ENCODE peak calls at places on chromosomes 3 and 15, in nine cellular contexts. S, R, B, O, E, M, Y, F and L are unnamed samples.

GRCh38 chr15:68370768-68371151 is 61.2 kb downstream of the ITGA11 start:
- DNase-seq in S (no peak), F (no peak), R (no peak), O (no peak), E (no peak), M (no peak), B (no peak), Y (no peak), L (no peak)

GRCh38 chr15:95326689-95327525 is 1003.6 kb upstream of the NR2F2 start:
- DNase-seq in B (peak), O (no peak), S (no peak), Y (peak), R (no peak), F (peak), M (peak), E (peak), L (no peak)

GRCh38 chr15:92636950-92637481 is 18.6 kb downstream of the FAM174B start:
- DNase-seq in S (no peak), F (peak), R (no peak), Y (peak), E (peak), O (peak), M (peak), B (peak), L (peak)

GRCh38 chr15:101458158-101458895 is 31.2 kb downstream of the PCSK6 start:
- DNase-seq in R (no peak), F (no peak), E (no peak), S (no peak), M (no peak), Y (no peak), O (no peak), B (no peak), L (no peak)

GRCh38 chr3:149701977-149702350 is 44.1 kb upstream of the WWTR1 start:
- DNase-seq in R (no peak), F (no peak), E (no peak), O (no peak), Y (no peak), S (no peak), M (no peak), B (no peak), L (no peak)

GRCh38 chr3:194802125-194802433 is 116.4 kb downstream of the FAM43A start:
- DNase-seq in O (no peak), M (no peak), F (no peak), E (no peak), R (no peak), S (no peak), B (no peak), Y (no peak), L (no peak)

GRCh38 chr15:93246266-93247242 is 157.5 kb upstream of the RGMA start:
- DNase-seq in R (no peak), B (no peak), E (no peak), Y (no peak), S (no peak), M (no peak), F (no peak), O (no peak), L (peak)

GRCh38 chr15:63203451-63204090 is 14.2 kb downstream of the RAB8B start:
- DNase-seq in F (no peak), B (no peak), M (no peak), S (no peak), E (no peak), Y (no peak), R (no peak), O (no peak), L (no peak)

GRCh38 chr3:16551342-16551976 is 38.0 kb upstream of the RFTN1 start:
- DNase-seq in R (no peak), B (no peak), M (no peak), Y (no peak), O (no peak), S (no peak), F (no peak), E (no peak), L (no peak)

GRCh38 chr3:16550305-16550675 is 36.8 kb upstream of the RFTN1 start:
- DNase-seq in S (no peak), B (no peak), Y (no peak), M (no peak), F (no peak), O (no peak), R (no peak), E (peak), L (no peak)

GRCh38 chr3:16552757-16553156 is 39.3 kb upstream of the RFTN1 start:
- DNase-seq in R (no peak), Y (no peak), O (no peak), F (no peak), M (no peak), B (no peak), E (no peak), S (no peak), L (no peak)

GRCh38 chr3:16548721-16549120 is 35.2 kb upstream of the RFTN1 start:
- DNase-seq in M (no peak), R (no peak), F (no peak), B (no peak), O (no peak), S (peak), E (no peak), Y (no peak), L (no peak)

DNA sequence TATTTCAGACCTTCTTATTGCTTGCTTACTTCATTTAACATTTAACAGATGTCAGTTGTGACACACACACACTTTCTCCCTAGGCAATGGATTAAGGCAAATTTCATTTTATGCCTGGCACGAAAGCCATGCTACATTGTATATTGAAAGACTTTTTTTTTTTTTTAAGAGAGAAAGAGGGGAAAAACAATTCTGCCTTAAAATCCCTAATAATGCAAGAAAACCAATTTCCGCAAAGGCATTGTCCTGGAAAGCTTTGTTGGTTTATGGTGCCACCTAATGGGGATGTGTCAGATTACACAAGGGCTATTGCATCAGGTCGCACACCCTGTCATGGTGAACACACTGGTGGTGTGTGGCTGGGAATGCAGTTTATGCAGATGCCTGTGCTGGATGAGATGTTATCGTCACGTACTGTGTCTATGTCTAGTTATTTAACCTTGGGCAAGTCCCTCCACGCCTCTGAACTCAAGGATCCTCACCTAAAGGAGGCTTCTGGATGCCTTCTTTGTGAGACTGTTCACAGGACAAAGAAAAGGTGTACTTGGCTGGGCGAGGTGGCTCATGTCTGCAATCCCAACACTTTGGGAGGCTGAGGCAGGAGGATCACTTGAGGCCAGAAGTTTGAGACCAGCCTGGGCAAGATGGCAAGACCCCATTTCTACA is 37.3 kb upstream of the RFTN1 start:
- DNase-seq in S (peak), F (peak), R (peak), E (peak), Y (peak), O (peak), M (peak), B (peak), L (peak)
- TF ChIP-seq CTCF in S (peak), F (peak), R (peak), E (peak), Y (peak), O (peak), M (peak), B (peak), L (peak)

GRCh38 chr15:37078000-37078399 is 22.3 kb downstream of the MEIS2 start:
- DNase-seq in M (no peak), B (no peak), E (no peak), F (no peak), R (no peak), Y (no peak), S (no peak), O (no peak), L (no peak)
- TF ChIP-seq CTCF in M (no peak), B (no peak), E (no peak), F (no peak), R (no peak), Y (no peak), S (no peak), O (no peak), L (no peak)

DNA sequence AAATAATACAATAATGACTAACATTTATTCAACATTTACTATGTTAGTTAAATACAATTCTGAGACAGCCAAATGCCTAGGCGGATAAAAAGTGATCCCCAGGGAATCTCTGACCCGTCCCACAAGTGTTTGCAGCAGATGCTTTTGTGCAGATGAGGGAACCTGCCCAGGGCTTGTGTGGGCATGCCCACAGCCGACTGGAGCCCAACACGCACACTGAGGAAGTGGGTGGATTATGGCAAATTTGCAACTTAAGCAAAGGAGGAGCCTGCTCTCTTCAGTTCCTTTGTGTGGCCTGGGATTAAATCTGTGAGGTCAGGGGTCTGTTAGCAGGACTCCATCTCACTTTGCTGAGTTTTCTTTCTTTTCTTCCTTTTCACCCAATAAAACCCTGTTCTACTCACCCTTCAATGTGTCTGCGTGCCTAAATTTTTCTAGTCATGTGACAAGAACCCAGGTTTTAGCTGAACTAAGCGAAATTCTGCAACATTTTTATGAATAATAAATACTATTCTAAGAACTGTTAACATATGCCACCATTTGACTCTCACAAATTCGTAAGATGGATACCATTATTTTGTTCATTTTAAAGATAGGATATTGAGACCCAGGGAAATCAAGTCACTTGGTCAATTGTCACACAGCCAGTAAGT is 13.9 kb upstream of the RTP1 start:
- DNase-seq in M (no peak), B (no peak), R (no peak), Y (no peak), O (no peak), E (no peak), F (peak), S (no peak), L (no peak)
- TF ChIP-seq CTCF in M (no peak), B (no peak), R (no peak), Y (no peak), O (no peak), E (no peak), F (no peak), S (no peak), L (no peak)

GRCh38 chr15:52021128-52021671 is 2.2 kb downstream of the MAPK6 start:
- DNase-seq in O (peak), E (peak), Y (peak), R (peak), S (peak), M (peak), B (no peak), F (no peak), L (no peak)

GRCh38 chr15:52019394-52020252 is 604 bp downstream of the MAPK6 start:
- DNase-seq in S (peak), B (peak), Y (peak), M (peak), E (peak), F (peak), R (peak), O (peak), L (peak)

GRCh38 chr15:52020253-52021085 is 1.4 kb downstream of the MAPK6 start:
- DNase-seq in Y (no peak), R (no peak), B (no peak), S (peak), F (no peak), M (no peak), E (no peak), O (no peak), L (no peak)

GRCh38 chr15:52018244-52018643 is 775 bp upstream of the MAPK6 start:
- DNase-seq in M (no peak), E (no peak), R (no peak), F (no peak), B (no peak), O (no peak), Y (no peak), S (no peak), L (no peak)

GRCh38 chr15:52018693-52019393 is at the start of gene MAPK6:
- DNase-seq in O (peak), B (peak), R (peak), F (peak), S (peak), M (peak), Y (peak), E (peak), L (peak)
- TF ChIP-seq CTCF in O (no peak), B (no peak), R (no peak), F (no peak), S (no peak), M (no peak), Y (peak), E (no peak), L (no peak)

GRCh38 chr3:33299395-33300081 is 22.3 kb downstream of the FBXL2 start:
- DNase-seq in E (no peak), R (peak), O (no peak), F (no peak), Y (no peak), S (peak), M (no peak), B (no peak), L (no peak)
- TF ChIP-seq CTCF in E (peak), R (no peak), O (no peak), F (no peak), Y (no peak), S (no peak), M (no peak), B (no peak), L (peak)

GRCh38 chr3:21551019-21551418 is 200.0 kb downstream of the ZNF385D start:
- DNase-seq in B (no peak), O (no peak), E (peak), Y (no peak), R (no peak), F (no peak), M (no peak), S (peak), L (no peak)
- TF ChIP-seq CTCF in B (no peak), O (no peak), E (peak), Y (no peak), R (no peak), F (peak), M (no peak), S (no peak), L (no peak)

DNA sequence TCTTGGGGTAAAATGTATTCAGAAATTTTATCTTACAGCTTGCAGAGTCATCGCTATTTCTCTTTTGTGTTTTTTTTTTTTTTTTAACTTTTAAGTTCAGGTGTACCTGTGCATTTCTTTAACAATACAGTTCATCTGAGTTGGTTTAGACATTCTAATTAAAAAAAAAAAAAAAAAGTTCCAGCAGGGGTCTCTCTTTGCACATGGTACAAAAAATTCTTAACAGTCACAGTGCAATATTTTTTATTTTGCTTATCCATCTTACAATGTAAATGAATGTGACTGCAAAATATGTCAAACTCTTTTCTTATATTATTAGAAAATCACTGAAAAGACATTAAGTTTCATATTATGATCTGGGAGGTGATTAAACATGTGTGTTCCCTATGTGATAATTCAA is 47.5 kb upstream of the SLC9A9 start:
- DNase-seq in B (no peak), F (no peak), M (no peak), Y (no peak), S (peak), O (no peak), R (no peak), E (no peak), L (no peak)
- TF ChIP-seq CTCF in B (no peak), F (no peak), M (peak), Y (no peak), S (peak), O (no peak), R (peak), E (no peak), L (peak)